ENCODE peak calls at places on chromosome 18, in nine cellular contexts. F is SHP77; C is RWPE1; E is GM12892; T is endothelial cell; O is activated CD4-positive, alpha-beta T cell treated with anti-CD3 and anti-CD28 coated beads for 48 hours; D is aorta; G is effector CD8-positive, alpha-beta T cell; N is non-pigmented ciliary epithelial cell. I is an unnamed sample.

GRCh38 chr18:58612239-58613055 is 16.4 kb downstream of the ALPK2 start:
- DNase-seq in F (no peak), C (peak), E (no peak), T (no peak), O (no peak), D (no peak), G (no peak), N (no peak), I (no peak)

GRCh38 chr18:59631583-59632181 is 65.5 kb downstream of the CCBE1 start:
- DNase-seq in F (no peak), C (peak), E (no peak), T (peak), O (no peak), D (no peak), G (no peak), N (no peak), I (no peak)

GRCh38 chr18:31490387-31490786 is 7.6 kb upstream of the DSG2 start:
- DNase-seq in F (no peak), C (no peak), E (no peak), T (no peak), O (no peak), D (no peak), G (no peak), N (no peak), I (no peak)

GRCh38 chr18:72727038-72727690 is 140.6 kb downstream of the NETO1 start:
- DNase-seq in F (peak), C (no peak), E (no peak), T (no peak), O (no peak), D (no peak), G (no peak), N (no peak), I (no peak)

GRCh38 chr18:53421869-53422268 is 802.6 kb downstream of the MBD2 start:
- DNase-seq in F (no peak), C (no peak), E (no peak), T (no peak), O (no peak), D (no peak), G (no peak), N (no peak), I (no peak)

GRCh38 chr18:79133724-79134123 is 64.5 kb downstream of the ATP9B start:
- DNase-seq in F (no peak), C (no peak), E (no peak), T (no peak), O (no peak), D (no peak), G (no peak), N (no peak), I (no peak)

GRCh38 chr18:2971741-2972552 is 41.0 kb downstream of the LPIN2 start:
- DNase-seq in F (no peak), C (no peak), E (peak), T (no peak), O (peak), D (peak), G (peak), N (no peak), I (no peak)

GRCh38 chr18:36843784-36844183 is 14.9 kb downstream of the KIAA1328 start:
- DNase-seq in F (no peak), C (no peak), E (no peak), T (no peak), O (no peak), D (no peak), G (no peak), N (no peak), I (no peak)